ENCODE peak calls at places on chromosomes 3 and 15, in four cellular contexts. D, U, X and V are unnamed samples.

GRCh38 chr3:134494539-134494938 is 8.7 kb downstream of the CEP63 start:
- DNase-seq in D (no peak), X (no peak), U (no peak), V (no peak)

GRCh38 chr15:92979011-92979701 is 79.0 kb downstream of the CHD2 start:
- DNase-seq in X (no peak), D (no peak), U (no peak), V (no peak)

GRCh38 chr3:28590216-28590615 is 241.6 kb upstream of the AZI2 start:
- DNase-seq in D (no peak), X (no peak), U (no peak), V (no peak)

GRCh38 chr3:19652336-19652735 is 281.7 kb downstream of the EFHB start:
- DNase-seq in D (no peak), U (no peak), X (no peak), V (no peak)

GRCh38 chr3:113531826-113532697 is at the start of gene SIDT1:
- DNase-seq in D (peak), X (peak), U (peak), V (peak)

GRCh38 chr3:138442996-138443395 is 8.6 kb downstream of the ESYT3 start:
- DNase-seq in D (no peak), X (no peak), U (no peak), V (no peak)

GRCh38 chr3:143040264-143040879 is 39.0 kb downstream of the U2SURP start:
- DNase-seq in U (no peak), X (no peak), D (no peak), V (no peak)

GRCh38 chr3:34969513-34969912 is 669.8 kb upstream of the ARPP21 start:
- DNase-seq in D (no peak), X (no peak), U (no peak), V (no peak)